ENCODE peak calls at places on chromosome 21, in five cellular contexts. One of them, this sample, is unnamed.

GRCh38 chr21:16570196-16570595 is 840.4 kb downstream of the USP25 start:
- DNase-seq in BE2C: no peak
- DNase-seq in Calu3: no peak
- DNase-seq in progenitor cell of endocrine pancreas: no peak
- DNase-seq in MM.1S: no peak
- DNase-seq in this sample: no peak

GRCh38 chr21:15730484-15731242 is 881 bp downstream of the USP25 start:
- DNase-seq in BE2C: no peak
- DNase-seq in progenitor cell of endocrine pancreas: no peak
- DNase-seq in Calu3: no peak
- DNase-seq in MM.1S: peak; percentile 41
- DNase-seq in this sample: no peak

GRCh38 chr21:36987845-36988244 is 18.7 kb upstream of the RIPPLY3 start:
- DNase-seq in progenitor cell of endocrine pancreas: no peak
- DNase-seq in Calu3: no peak
- DNase-seq in MM.1S: no peak
- DNase-seq in BE2C: no peak
- DNase-seq in this sample: no peak

GRCh38 chr21:42632771-42633690 is 20.4 kb upstream of the PDE9A start:
- DNase-seq in Calu3: no peak
- DNase-seq in progenitor cell of endocrine pancreas: no peak
- DNase-seq in BE2C: no peak
- DNase-seq in MM.1S: no peak
- DNase-seq in this sample: no peak

GRCh38 chr21:15001773-15002647 is 62.8 kb downstream of the NRIP1 start:
- DNase-seq in progenitor cell of endocrine pancreas: no peak
- DNase-seq in BE2C: no peak
- DNase-seq in Calu3: no peak
- DNase-seq in MM.1S: no peak
- DNase-seq in this sample: no peak

GRCh38 chr21:41375875-41376274 is 14.0 kb downstream of the MX2 start:
- DNase-seq in MM.1S: no peak
- DNase-seq in progenitor cell of endocrine pancreas: no peak
- DNase-seq in Calu3: no peak
- DNase-seq in BE2C: no peak
- DNase-seq in this sample: no peak

GRCh38 chr21:38671716-38672115 is 134.0 kb upstream of the ETS2 start:
- DNase-seq in progenitor cell of endocrine pancreas: no peak
- DNase-seq in Calu3: no peak
- DNase-seq in MM.1S: no peak
- DNase-seq in BE2C: no peak
- DNase-seq in this sample: no peak

GRCh38 chr21:39079617-39080016 is 103.6 kb downstream of the PSMG1 start:
- DNase-seq in MM.1S: no peak
- DNase-seq in BE2C: no peak
- DNase-seq in Calu3: no peak
- DNase-seq in progenitor cell of endocrine pancreas: no peak
- DNase-seq in this sample: no peak

GRCh38 chr21:33402011-33402979 is 918 bp upstream of the IFNGR2 start:
- DNase-seq in MM.1S: no peak
- DNase-seq in progenitor cell of endocrine pancreas: no peak
- DNase-seq in BE2C: no peak
- DNase-seq in Calu3: no peak
- DNase-seq in this sample: peak; percentile 20

GRCh38 chr21:36193200-36193599 is 36.6 kb downstream of the DOP1B start:
- DNase-seq in Calu3: no peak
- DNase-seq in BE2C: no peak
- DNase-seq in MM.1S: no peak
- DNase-seq in progenitor cell of endocrine pancreas: no peak
- DNase-seq in this sample: no peak

GRCh38 chr21:37711294-37711844 is 204.9 kb downstream of the KCNJ6 start:
- DNase-seq in Calu3: no peak
- DNase-seq in BE2C: no peak
- DNase-seq in progenitor cell of endocrine pancreas: no peak
- DNase-seq in MM.1S: no peak
- DNase-seq in this sample: no peak

GRCh38 chr21:41970751-41971653 is 17.2 kb upstream of the C2CD2 start:
- DNase-seq in BE2C: no peak
- DNase-seq in MM.1S: no peak
- DNase-seq in progenitor cell of endocrine pancreas: no peak
- DNase-seq in Calu3: no peak
- DNase-seq in this sample: no peak

GRCh38 chr21:36425286-36425685 is 40.1 kb downstream of the CHAF1B start:
- DNase-seq in progenitor cell of endocrine pancreas: no peak
- DNase-seq in BE2C: peak; percentile 21
- DNase-seq in Calu3: no peak
- DNase-seq in MM.1S: no peak
- DNase-seq in this sample: no peak

GRCh38 chr21:28213221-28213620 is 779.5 kb downstream of the LTN1 start:
- DNase-seq in progenitor cell of endocrine pancreas: no peak
- DNase-seq in MM.1S: no peak
- DNase-seq in BE2C: no peak
- DNase-seq in Calu3: no peak
- DNase-seq in this sample: no peak

GRCh38 chr21:15850645-15851044 is 120.9 kb downstream of the USP25 start:
- DNase-seq in BE2C: no peak
- DNase-seq in Calu3: no peak
- DNase-seq in MM.1S: no peak
- DNase-seq in progenitor cell of endocrine pancreas: no peak
- DNase-seq in this sample: no peak

GRCh38 chr21:29499734-29500343 is 201.1 kb downstream of the BACH1 start:
- DNase-seq in MM.1S: no peak
- DNase-seq in Calu3: peak; percentile 50
- DNase-seq in BE2C: peak; percentile 60
- DNase-seq in progenitor cell of endocrine pancreas: no peak
- DNase-seq in this sample: peak; percentile 10

GRCh38 chr21:42668620-42669019 is 15.2 kb downstream of the PDE9A start:
- DNase-seq in Calu3: no peak
- DNase-seq in progenitor cell of endocrine pancreas: no peak
- DNase-seq in BE2C: no peak
- DNase-seq in MM.1S: no peak
- DNase-seq in this sample: no peak

GRCh38 chr21:14866859-14867560 is 197.8 kb downstream of the NRIP1 start:
- DNase-seq in progenitor cell of endocrine pancreas: no peak
- DNase-seq in Calu3: no peak
- DNase-seq in BE2C: no peak
- DNase-seq in MM.1S: no peak
- DNase-seq in this sample: no peak

GRCh38 chr21:35697321-35697808 is 363.0 kb downstream of the SETD4 start:
- DNase-seq in MM.1S: peak; percentile 93
- DNase-seq in Calu3: peak; percentile 23
- DNase-seq in BE2C: no peak
- DNase-seq in progenitor cell of endocrine pancreas: no peak
- DNase-seq in this sample: no peak

GRCh38 chr21:36396971-36397370 is 11.8 kb downstream of the CHAF1B start:
- DNase-seq in progenitor cell of endocrine pancreas: no peak
- DNase-seq in BE2C: no peak
- DNase-seq in MM.1S: no peak
- DNase-seq in Calu3: no peak
- DNase-seq in this sample: no peak

GRCh38 chr21:31410763-31411278 is 66.8 kb upstream of the TIAM1 start:
- DNase-seq in progenitor cell of endocrine pancreas: no peak
- DNase-seq in MM.1S: peak; percentile 83
- DNase-seq in Calu3: no peak
- DNase-seq in BE2C: no peak
- DNase-seq in this sample: no peak

GRCh38 chr21:41715649-41716321 is 51.1 kb downstream of the RIPK4 start:
- DNase-seq in MM.1S: no peak
- DNase-seq in Calu3: peak; percentile 84
- DNase-seq in BE2C: no peak
- DNase-seq in progenitor cell of endocrine pancreas: peak; percentile 51
- DNase-seq in this sample: no peak

GRCh38 chr21:36861924-36862323 is 104.5 kb downstream of the HLCS start:
- DNase-seq in Calu3: no peak
- DNase-seq in progenitor cell of endocrine pancreas: no peak
- DNase-seq in BE2C: no peak
- DNase-seq in MM.1S: no peak
- DNase-seq in this sample: no peak

GRCh38 chr21:38774586-38775285 is 31.0 kb upstream of the ETS2 start:
- DNase-seq in BE2C: no peak
- DNase-seq in progenitor cell of endocrine pancreas: no peak
- DNase-seq in MM.1S: no peak
- DNase-seq in Calu3: no peak
- DNase-seq in this sample: no peak

GRCh38 chr21:41133896-41134522 is 34.0 kb upstream of the BACE2 start:
- DNase-seq in BE2C: no peak
- DNase-seq in Calu3: peak; percentile 15
- DNase-seq in progenitor cell of endocrine pancreas: no peak
- DNase-seq in MM.1S: peak; percentile 59
- DNase-seq in this sample: peak; percentile 30

GRCh38 chr21:35716886-35717285 is 343.4 kb downstream of the SETD4 start:
- DNase-seq in Calu3: no peak
- DNase-seq in BE2C: no peak
- DNase-seq in MM.1S: no peak
- DNase-seq in progenitor cell of endocrine pancreas: no peak
- DNase-seq in this sample: no peak

GRCh38 chr21:41614456-41615010 is 106.6 kb upstream of the TMPRSS2 start:
- DNase-seq in Calu3: no peak
- DNase-seq in MM.1S: no peak
- DNase-seq in BE2C: no peak
- DNase-seq in progenitor cell of endocrine pancreas: no peak
- DNase-seq in this sample: no peak

GRCh38 chr21:37005548-37006242 is 807 bp upstream of the RIPPLY3 start:
- DNase-seq in BE2C: no peak
- DNase-seq in progenitor cell of endocrine pancreas: no peak
- DNase-seq in MM.1S: no peak
- DNase-seq in Calu3: no peak
- DNase-seq in this sample: no peak

GRCh38 chr21:17848228-17848627 is 29.1 kb upstream of the C21orf91 start:
- DNase-seq in MM.1S: no peak
- DNase-seq in Calu3: no peak
- DNase-seq in progenitor cell of endocrine pancreas: no peak
- DNase-seq in BE2C: no peak
- DNase-seq in this sample: no peak

DNA sequence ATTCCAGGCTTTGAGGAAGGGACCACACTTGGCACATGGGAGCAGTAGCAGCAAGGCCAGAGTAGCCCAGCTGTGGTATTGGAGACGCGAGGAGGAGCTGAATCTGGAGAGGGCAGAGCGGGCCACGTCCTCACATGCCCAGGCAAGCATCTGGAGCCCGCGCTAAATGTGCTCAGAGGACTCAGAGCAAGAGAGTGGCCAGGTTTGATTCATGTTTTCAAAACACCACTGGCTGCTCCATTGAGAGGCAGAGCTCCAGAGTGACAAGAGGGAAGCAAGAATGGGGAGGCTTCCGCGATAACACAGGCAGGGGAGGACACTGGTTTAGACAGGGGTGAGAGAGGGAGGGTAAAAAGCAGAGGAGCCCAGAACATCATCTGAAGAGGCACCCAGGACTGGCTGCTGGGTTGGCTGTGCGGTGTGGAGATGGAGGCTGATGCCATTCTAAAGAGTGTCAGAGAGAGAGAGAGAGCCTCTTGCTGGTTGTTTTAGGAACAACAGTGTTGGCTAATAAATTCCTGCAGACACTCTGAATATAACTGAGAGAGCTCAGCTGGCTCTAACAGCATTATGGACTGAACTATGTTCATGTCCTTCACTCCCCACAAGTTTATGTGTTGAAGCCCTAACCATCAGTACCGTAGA is 32.3 kb downstream of the RCAN1 start:
- DNase-seq in progenitor cell of endocrine pancreas: no peak
- DNase-seq in Calu3: peak; percentile 34
- DNase-seq in MM.1S: peak; percentile 42
- DNase-seq in BE2C: no peak
- DNase-seq in this sample: peak; percentile 16
- TF ChIP-seq CTCF in progenitor cell of endocrine pancreas: peak; percentile 52
- TF ChIP-seq CTCF in Calu3: no peak
- TF ChIP-seq CTCF in MM.1S: peak; percentile 49
- TF ChIP-seq CTCF in BE2C: peak; percentile 23
- TF ChIP-seq CTCF in this sample: no peak

GRCh38 chr21:44800103-44800502 is 1.5 kb downstream of the UBE2G2 start:
- DNase-seq in BE2C: peak; percentile 62
- DNase-seq in Calu3: no peak
- DNase-seq in progenitor cell of endocrine pancreas: no peak
- DNase-seq in MM.1S: no peak
- DNase-seq in this sample: peak; percentile 36

GRCh38 chr21:44802396-44803153 is 955 bp upstream of the UBE2G2 start:
- DNase-seq in progenitor cell of endocrine pancreas: no peak
- DNase-seq in BE2C: peak; percentile 42
- DNase-seq in MM.1S: peak; percentile 54
- DNase-seq in Calu3: no peak
- DNase-seq in this sample: no peak

GRCh38 chr21:44803651-44804050 is 2.0 kb upstream of the UBE2G2 start:
- DNase-seq in progenitor cell of endocrine pancreas: no peak
- DNase-seq in MM.1S: no peak
- DNase-seq in BE2C: no peak
- DNase-seq in Calu3: no peak
- DNase-seq in this sample: no peak

GRCh38 chr21:44801468-44802395 is at the start of gene UBE2G2:
- DNase-seq in MM.1S: peak; percentile 94
- DNase-seq in BE2C: peak; percentile 91
- DNase-seq in progenitor cell of endocrine pancreas: peak; percentile 81
- DNase-seq in Calu3: peak; percentile 84
- DNase-seq in this sample: peak; percentile 86

DNA sequence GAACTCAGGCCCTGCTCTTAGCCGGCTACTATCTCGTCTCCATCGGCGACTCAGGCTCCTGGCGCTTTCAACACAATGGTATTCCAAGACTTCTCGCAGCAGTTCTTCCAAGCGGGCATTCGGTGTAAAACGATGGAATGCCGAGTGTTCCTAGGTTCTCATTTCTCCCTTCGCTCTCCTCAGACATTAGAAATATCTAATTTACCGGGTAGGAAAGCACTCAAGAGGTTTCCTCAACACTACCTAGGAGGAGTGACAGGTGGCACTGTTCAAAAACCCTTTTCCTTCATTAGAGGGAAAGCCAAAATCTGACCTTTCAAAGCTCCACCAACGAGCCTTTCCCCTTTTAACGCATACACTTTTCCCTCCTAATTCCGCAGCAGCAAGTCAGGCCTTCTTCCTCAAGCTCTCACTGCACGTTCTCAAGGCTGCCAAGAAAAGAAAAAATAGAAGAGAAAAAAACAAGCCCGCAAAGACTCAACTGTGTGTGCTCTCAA is 601 bp downstream of the UBE2G2 start:
- DNase-seq in BE2C: no peak
- DNase-seq in MM.1S: peak; percentile 84
- DNase-seq in progenitor cell of endocrine pancreas: no peak
- DNase-seq in Calu3: no peak
- DNase-seq in this sample: no peak
- TF ChIP-seq CTCF in BE2C: peak; percentile 53
- TF ChIP-seq CTCF in MM.1S: peak; percentile 74
- TF ChIP-seq CTCF in progenitor cell of endocrine pancreas: peak; percentile 47
- TF ChIP-seq CTCF in Calu3: no peak
- TF ChIP-seq CTCF in this sample: peak; percentile 29

GRCh38 chr21:25710550-25710949 is 24.2 kb downstream of the ATP5PF start:
- DNase-seq in Calu3: no peak
- DNase-seq in progenitor cell of endocrine pancreas: no peak
- DNase-seq in MM.1S: no peak
- DNase-seq in BE2C: no peak
- DNase-seq in this sample: no peak

GRCh38 chr21:25708467-25709065 is 26.1 kb downstream of the ATP5PF start:
- DNase-seq in progenitor cell of endocrine pancreas: no peak
- DNase-seq in Calu3: peak; percentile 2
- DNase-seq in MM.1S: peak; percentile 50
- DNase-seq in BE2C: peak; percentile 43
- DNase-seq in this sample: peak; percentile 19

GRCh38 chr21:25709684-25710265 is 24.9 kb downstream of the ATP5PF start:
- DNase-seq in Calu3: no peak
- DNase-seq in MM.1S: no peak
- DNase-seq in progenitor cell of endocrine pancreas: no peak
- DNase-seq in BE2C: no peak
- DNase-seq in this sample: no peak
- TF ChIP-seq CTCF in Calu3: no peak
- TF ChIP-seq CTCF in MM.1S: no peak
- TF ChIP-seq CTCF in progenitor cell of endocrine pancreas: no peak
- TF ChIP-seq CTCF in BE2C: no peak
- TF ChIP-seq CTCF in this sample: no peak

GRCh38 chr21:43759651-43760050 is 16.5 kb downstream of the CSTB start:
- DNase-seq in progenitor cell of endocrine pancreas: no peak
- DNase-seq in Calu3: no peak
- DNase-seq in BE2C: no peak
- DNase-seq in MM.1S: no peak
- DNase-seq in this sample: no peak
- TF ChIP-seq CTCF in progenitor cell of endocrine pancreas: no peak
- TF ChIP-seq CTCF in Calu3: no peak
- TF ChIP-seq CTCF in BE2C: no peak
- TF ChIP-seq CTCF in MM.1S: no peak
- TF ChIP-seq CTCF in this sample: no peak